ENCODE peak calls at places on chromosomes 6 and 20, in nine cellular contexts. One of them, this sample, is unnamed.

GRCh38 chr6:73180718-73181619 is 44.3 kb downstream of the KHDC1L start:
- DNase-seq in Peyer's patch: no peak
- DNase-seq in HepG2: peak
- DNase-seq in H54: peak
- DNase-seq in endothelial cell of umbilical vein: peak
- DNase-seq in vagina: no peak
- DNase-seq in lower leg skin: no peak
- DNase-seq in stomach: no peak
- DNase-seq in breast epithelium: no peak
- DNase-seq in this sample: peak

GRCh38 chr6:159389695-159390094 is 220.5 kb downstream of the FNDC1 start:
- DNase-seq in vagina: no peak
- DNase-seq in stomach: no peak
- DNase-seq in endothelial cell of umbilical vein: no peak
- DNase-seq in lower leg skin: no peak
- DNase-seq in H54: no peak
- DNase-seq in HepG2: no peak
- DNase-seq in Peyer's patch: no peak
- DNase-seq in breast epithelium: no peak
- DNase-seq in this sample: no peak

GRCh38 chr6:25525078-25525477 is 126.9 kb upstream of the SCGN start:
- DNase-seq in stomach: no peak
- DNase-seq in vagina: no peak
- DNase-seq in Peyer's patch: no peak
- DNase-seq in breast epithelium: no peak
- DNase-seq in lower leg skin: no peak
- DNase-seq in endothelial cell of umbilical vein: no peak
- DNase-seq in HepG2: no peak
- DNase-seq in H54: no peak
- DNase-seq in this sample: peak

GRCh38 chr6:143805832-143806281 is 37.3 kb upstream of the LTV1 start:
- DNase-seq in H54: no peak
- DNase-seq in breast epithelium: no peak
- DNase-seq in endothelial cell of umbilical vein: no peak
- DNase-seq in stomach: no peak
- DNase-seq in vagina: no peak
- DNase-seq in Peyer's patch: no peak
- DNase-seq in HepG2: no peak
- DNase-seq in lower leg skin: no peak
- DNase-seq in this sample: peak

GRCh38 chr6:87182321-87182720 is 27.0 kb downstream of the ZNF292 start:
- DNase-seq in vagina: no peak
- DNase-seq in Peyer's patch: no peak
- DNase-seq in HepG2: no peak
- DNase-seq in endothelial cell of umbilical vein: no peak
- DNase-seq in lower leg skin: no peak
- DNase-seq in stomach: no peak
- DNase-seq in H54: no peak
- DNase-seq in breast epithelium: no peak
- DNase-seq in this sample: no peak

GRCh38 chr6:150177260-150178246 is 34.7 kb downstream of the PPP1R14C start:
- DNase-seq in H54: no peak
- DNase-seq in HepG2: peak
- DNase-seq in vagina: no peak
- DNase-seq in endothelial cell of umbilical vein: no peak
- DNase-seq in breast epithelium: no peak
- DNase-seq in Peyer's patch: peak
- DNase-seq in stomach: no peak
- DNase-seq in lower leg skin: no peak
- DNase-seq in this sample: no peak

GRCh38 chr6:11232968-11233626 is 629 bp upstream of the NEDD9 start:
- DNase-seq in HepG2: peak
- DNase-seq in stomach: no peak
- DNase-seq in Peyer's patch: no peak
- DNase-seq in endothelial cell of umbilical vein: no peak
- DNase-seq in vagina: no peak
- DNase-seq in breast epithelium: no peak
- DNase-seq in lower leg skin: no peak
- DNase-seq in H54: no peak
- DNase-seq in this sample: no peak

GRCh38 chr6:90194371-90194841 is 102.2 kb downstream of the BACH2 start:
- DNase-seq in stomach: no peak
- DNase-seq in H54: no peak
- DNase-seq in HepG2: no peak
- DNase-seq in endothelial cell of umbilical vein: peak
- DNase-seq in Peyer's patch: no peak
- DNase-seq in vagina: no peak
- DNase-seq in breast epithelium: no peak
- DNase-seq in lower leg skin: no peak
- DNase-seq in this sample: no peak

GRCh38 chr6:33668914-33669313 is 42.6 kb downstream of the UQCC2 start:
- DNase-seq in stomach: peak
- DNase-seq in Peyer's patch: peak
- DNase-seq in endothelial cell of umbilical vein: no peak
- DNase-seq in vagina: no peak
- DNase-seq in H54: no peak
- DNase-seq in lower leg skin: peak
- DNase-seq in HepG2: no peak
- DNase-seq in breast epithelium: no peak
- DNase-seq in this sample: no peak

GRCh38 chr6:110815260-110816109 is at the start of gene CDK19:
- DNase-seq in stomach: peak
- DNase-seq in H54: peak
- DNase-seq in Peyer's patch: peak
- DNase-seq in HepG2: peak
- DNase-seq in lower leg skin: peak
- DNase-seq in vagina: peak
- DNase-seq in breast epithelium: peak
- DNase-seq in endothelial cell of umbilical vein: peak
- DNase-seq in this sample: peak

GRCh38 chr20:7152071-7152470 is 384.6 kb downstream of the BMP2 start:
- DNase-seq in lower leg skin: no peak
- DNase-seq in vagina: no peak
- DNase-seq in breast epithelium: no peak
- DNase-seq in HepG2: no peak
- DNase-seq in endothelial cell of umbilical vein: peak
- DNase-seq in H54: no peak
- DNase-seq in Peyer's patch: no peak
- DNase-seq in stomach: no peak
- DNase-seq in this sample: no peak

GRCh38 chr6:39452306-39452705 is 129.8 kb upstream of the KCNK16 start:
- DNase-seq in stomach: no peak
- DNase-seq in H54: no peak
- DNase-seq in Peyer's patch: no peak
- DNase-seq in endothelial cell of umbilical vein: no peak
- DNase-seq in HepG2: no peak
- DNase-seq in vagina: no peak
- DNase-seq in lower leg skin: no peak
- DNase-seq in breast epithelium: no peak
- DNase-seq in this sample: no peak

GRCh38 chr6:89146748-89147715 is 1.2 kb downstream of the PM20D2 start:
- DNase-seq in stomach: no peak
- DNase-seq in lower leg skin: no peak
- DNase-seq in endothelial cell of umbilical vein: peak
- DNase-seq in HepG2: peak
- DNase-seq in Peyer's patch: no peak
- DNase-seq in vagina: no peak
- DNase-seq in breast epithelium: no peak
- DNase-seq in H54: peak
- DNase-seq in this sample: no peak

GRCh38 chr6:24536466-24536865 is 41.7 kb downstream of the ALDH5A1 start:
- DNase-seq in lower leg skin: no peak
- DNase-seq in H54: no peak
- DNase-seq in endothelial cell of umbilical vein: no peak
- DNase-seq in stomach: no peak
- DNase-seq in breast epithelium: no peak
- DNase-seq in HepG2: no peak
- DNase-seq in Peyer's patch: no peak
- DNase-seq in vagina: no peak
- DNase-seq in this sample: no peak

GRCh38 chr6:169501128-169501527 is 200.7 kb downstream of the WDR27 start:
- DNase-seq in breast epithelium: no peak
- DNase-seq in lower leg skin: no peak
- DNase-seq in stomach: no peak
- DNase-seq in Peyer's patch: no peak
- DNase-seq in vagina: no peak
- DNase-seq in H54: no peak
- DNase-seq in endothelial cell of umbilical vein: no peak
- DNase-seq in HepG2: no peak
- DNase-seq in this sample: no peak

GRCh38 chr6:78867020-78867369 is 356 bp upstream of the IRAK1BP1 start:
- DNase-seq in vagina: no peak
- DNase-seq in stomach: no peak
- DNase-seq in lower leg skin: peak
- DNase-seq in HepG2: no peak
- DNase-seq in H54: peak
- DNase-seq in breast epithelium: no peak
- DNase-seq in endothelial cell of umbilical vein: no peak
- DNase-seq in Peyer's patch: no peak
- DNase-seq in this sample: no peak

GRCh38 chr6:134464690-134465411 is 146.9 kb upstream of the SGK1 start:
- DNase-seq in HepG2: no peak
- DNase-seq in Peyer's patch: no peak
- DNase-seq in H54: peak
- DNase-seq in breast epithelium: peak
- DNase-seq in vagina: no peak
- DNase-seq in lower leg skin: no peak
- DNase-seq in stomach: no peak
- DNase-seq in endothelial cell of umbilical vein: no peak
- DNase-seq in this sample: no peak

GRCh38 chr6:129786548-129786947 is 74.6 kb downstream of the TMEM244 start:
- DNase-seq in lower leg skin: no peak
- DNase-seq in breast epithelium: no peak
- DNase-seq in stomach: no peak
- DNase-seq in vagina: no peak
- DNase-seq in Peyer's patch: no peak
- DNase-seq in HepG2: no peak
- DNase-seq in endothelial cell of umbilical vein: no peak
- DNase-seq in H54: no peak
- DNase-seq in this sample: no peak

GRCh38 chr20:58077282-58077681 is 151.2 kb downstream of the ANKRD60 start:
- DNase-seq in stomach: no peak
- DNase-seq in HepG2: no peak
- DNase-seq in lower leg skin: no peak
- DNase-seq in breast epithelium: no peak
- DNase-seq in endothelial cell of umbilical vein: no peak
- DNase-seq in H54: no peak
- DNase-seq in vagina: no peak
- DNase-seq in Peyer's patch: no peak
- DNase-seq in this sample: no peak
- TF ChIP-seq POLR2A in stomach: no peak
- TF ChIP-seq POLR2A in HepG2: no peak
- TF ChIP-seq POLR2A in lower leg skin: no peak
- TF ChIP-seq POLR2A in breast epithelium: no peak
- TF ChIP-seq POLR2A in endothelial cell of umbilical vein: no peak
- TF ChIP-seq POLR2A in H54: no peak
- TF ChIP-seq POLR2A in vagina: no peak
- TF ChIP-seq POLR2A in Peyer's patch: no peak
- TF ChIP-seq POLR2A in this sample: no peak

GRCh38 chr6:43269273-43270007 is 26.2 kb downstream of the TTBK1 start:
- DNase-seq in endothelial cell of umbilical vein: no peak
- DNase-seq in HepG2: no peak
- DNase-seq in H54: no peak
- DNase-seq in breast epithelium: no peak
- DNase-seq in stomach: peak
- DNase-seq in lower leg skin: no peak
- DNase-seq in Peyer's patch: peak
- DNase-seq in vagina: no peak
- DNase-seq in this sample: peak
- TF ChIP-seq POLR2A in endothelial cell of umbilical vein: no peak
- TF ChIP-seq POLR2A in HepG2: no peak
- TF ChIP-seq POLR2A in H54: no peak
- TF ChIP-seq POLR2A in breast epithelium: no peak
- TF ChIP-seq POLR2A in stomach: no peak
- TF ChIP-seq POLR2A in lower leg skin: no peak
- TF ChIP-seq POLR2A in Peyer's patch: peak
- TF ChIP-seq POLR2A in vagina: no peak
- TF ChIP-seq POLR2A in this sample: no peak

GRCh38 chr20:51244496-51244895 is 221.6 kb upstream of the KCNG1 start:
- DNase-seq in vagina: no peak
- DNase-seq in breast epithelium: no peak
- DNase-seq in stomach: no peak
- DNase-seq in H54: no peak
- DNase-seq in endothelial cell of umbilical vein: no peak
- DNase-seq in HepG2: no peak
- DNase-seq in lower leg skin: no peak
- DNase-seq in Peyer's patch: no peak
- DNase-seq in this sample: no peak

GRCh38 chr20:51249781-51250180 is 226.9 kb upstream of the KCNG1 start:
- DNase-seq in vagina: no peak
- DNase-seq in HepG2: no peak
- DNase-seq in stomach: no peak
- DNase-seq in H54: no peak
- DNase-seq in breast epithelium: no peak
- DNase-seq in lower leg skin: no peak
- DNase-seq in endothelial cell of umbilical vein: no peak
- DNase-seq in Peyer's patch: no peak
- DNase-seq in this sample: no peak

GRCh38 chr20:51249215-51249614 is 226.3 kb upstream of the KCNG1 start:
- DNase-seq in vagina: no peak
- DNase-seq in endothelial cell of umbilical vein: no peak
- DNase-seq in stomach: no peak
- DNase-seq in breast epithelium: no peak
- DNase-seq in HepG2: no peak
- DNase-seq in H54: no peak
- DNase-seq in Peyer's patch: no peak
- DNase-seq in lower leg skin: no peak
- DNase-seq in this sample: no peak
- TF ChIP-seq POLR2A in vagina: no peak
- TF ChIP-seq POLR2A in endothelial cell of umbilical vein: no peak
- TF ChIP-seq POLR2A in stomach: no peak
- TF ChIP-seq POLR2A in breast epithelium: no peak
- TF ChIP-seq POLR2A in HepG2: no peak
- TF ChIP-seq POLR2A in H54: no peak
- TF ChIP-seq POLR2A in Peyer's patch: no peak
- TF ChIP-seq POLR2A in lower leg skin: no peak
- TF ChIP-seq POLR2A in this sample: no peak

DNA sequence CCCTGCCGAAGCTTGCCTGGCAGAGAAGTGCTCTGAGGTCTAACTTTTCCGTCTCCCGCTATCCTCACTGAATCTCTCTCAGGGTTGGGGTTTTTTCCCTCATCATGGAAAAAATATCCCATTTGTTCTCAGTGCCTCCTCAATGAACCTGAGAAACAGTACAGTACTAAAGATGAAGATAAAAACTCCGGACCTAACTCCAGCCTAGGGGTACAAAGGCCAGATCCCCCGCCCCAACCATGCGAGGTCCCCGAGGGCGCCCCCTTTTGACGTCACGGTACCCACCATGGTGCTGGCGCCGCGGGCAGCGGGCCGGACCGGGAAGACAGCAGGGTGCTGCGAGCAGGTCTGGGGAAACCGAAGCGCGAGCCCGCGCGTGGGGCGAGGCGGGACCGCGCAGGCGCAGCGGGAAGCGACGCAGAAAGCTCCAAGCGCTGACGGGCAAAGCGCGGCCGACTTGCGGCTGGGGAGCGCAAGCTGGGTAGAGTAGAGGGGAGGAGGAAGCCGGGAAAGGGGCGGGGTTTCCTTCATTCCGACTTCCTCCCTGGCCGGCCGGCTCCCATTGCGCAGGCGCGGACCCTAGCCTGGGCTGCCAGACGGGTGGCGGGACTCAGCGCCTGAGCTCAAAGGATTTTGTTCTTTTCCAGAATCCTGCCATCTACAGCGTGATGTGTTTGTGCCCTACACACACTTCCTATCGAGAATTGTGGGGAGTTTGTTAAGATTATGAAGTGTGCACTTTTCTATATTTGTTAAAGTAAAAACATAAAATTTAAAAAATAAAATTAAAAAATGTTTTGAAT is at the start of gene LSM2:
- DNase-seq in HepG2: peak
- DNase-seq in lower leg skin: peak
- DNase-seq in H54: peak
- DNase-seq in Peyer's patch: peak
- DNase-seq in stomach: peak
- DNase-seq in vagina: peak
- DNase-seq in endothelial cell of umbilical vein: peak
- DNase-seq in breast epithelium: peak
- DNase-seq in this sample: peak
- TF ChIP-seq POLR2A in HepG2: peak
- TF ChIP-seq POLR2A in lower leg skin: peak
- TF ChIP-seq POLR2A in H54: peak
- TF ChIP-seq POLR2A in Peyer's patch: peak
- TF ChIP-seq POLR2A in stomach: no peak
- TF ChIP-seq POLR2A in vagina: peak
- TF ChIP-seq POLR2A in endothelial cell of umbilical vein: peak
- TF ChIP-seq POLR2A in breast epithelium: peak
- TF ChIP-seq POLR2A in this sample: peak

This sample was measured in erythroblast.